ENCODE peak calls at places on chromosomes 3 and 15, in five cellular contexts. One of them, this sample, is unnamed.

GRCh38 chr15:101357333-101357732 is 62.3 kb upstream of the SNRPA1 start:
- DNase-seq in astrocyte of the spinal cord: no peak
- DNase-seq in foreskin fibroblast: no peak
- DNase-seq in lower lobe of right lung: no peak
- DNase-seq in esophagus squamous epithelium: no peak
- DNase-seq in this sample: no peak

GRCh38 chr3:117439812-117440211 is 730.2 kb downstream of the TUSC7 start:
- DNase-seq in astrocyte of the spinal cord: peak
- DNase-seq in foreskin fibroblast: peak
- DNase-seq in lower lobe of right lung: no peak
- DNase-seq in esophagus squamous epithelium: no peak
- DNase-seq in this sample: no peak

GRCh38 chr15:77546050-77546501 is 86.6 kb downstream of the LINGO1 start:
- DNase-seq in astrocyte of the spinal cord: peak
- DNase-seq in foreskin fibroblast: peak
- DNase-seq in lower lobe of right lung: no peak
- DNase-seq in esophagus squamous epithelium: no peak
- DNase-seq in this sample: no peak

GRCh38 chr15:96358795-96359190 is 28.3 kb downstream of the NR2F2 start:
- DNase-seq in astrocyte of the spinal cord: no peak
- DNase-seq in foreskin fibroblast: no peak
- DNase-seq in lower lobe of right lung: no peak
- DNase-seq in esophagus squamous epithelium: no peak
- DNase-seq in this sample: no peak

GRCh38 chr3:177055557-177056290 is 141.6 kb downstream of the TBL1XR1 start:
- DNase-seq in astrocyte of the spinal cord: no peak
- DNase-seq in foreskin fibroblast: no peak
- DNase-seq in lower lobe of right lung: no peak
- DNase-seq in esophagus squamous epithelium: no peak
- DNase-seq in this sample: no peak

GRCh38 chr15:52139599-52140462 is 27.3 kb upstream of the BCL2L10 start:
- DNase-seq in astrocyte of the spinal cord: peak
- DNase-seq in foreskin fibroblast: peak
- DNase-seq in lower lobe of right lung: peak
- DNase-seq in esophagus squamous epithelium: no peak
- DNase-seq in this sample: peak

GRCh38 chr3:177470200-177470941 is 273.1 kb upstream of the TBL1XR1 start:
- DNase-seq in astrocyte of the spinal cord: peak
- DNase-seq in foreskin fibroblast: no peak
- DNase-seq in lower lobe of right lung: no peak
- DNase-seq in esophagus squamous epithelium: no peak
- DNase-seq in this sample: no peak

GRCh38 chr15:90101130-90101968 is 919 bp downstream of the IDH2 start:
- DNase-seq in astrocyte of the spinal cord: no peak
- DNase-seq in foreskin fibroblast: no peak
- DNase-seq in lower lobe of right lung: peak
- DNase-seq in esophagus squamous epithelium: no peak
- DNase-seq in this sample: no peak

GRCh38 chr15:83734487-83734886 is 80.6 kb downstream of the ADAMTSL3 start:
- DNase-seq in astrocyte of the spinal cord: no peak
- DNase-seq in foreskin fibroblast: no peak
- DNase-seq in lower lobe of right lung: no peak
- DNase-seq in esophagus squamous epithelium: no peak
- DNase-seq in this sample: no peak

GRCh38 chr15:90829942-90830440 is 38.4 kb upstream of the FURIN start:
- DNase-seq in astrocyte of the spinal cord: no peak
- DNase-seq in foreskin fibroblast: no peak
- DNase-seq in lower lobe of right lung: peak
- DNase-seq in esophagus squamous epithelium: no peak
- DNase-seq in this sample: no peak

GRCh38 chr3:194134231-194134756 is 1.7 kb upstream of the HES1 start:
- DNase-seq in astrocyte of the spinal cord: no peak
- DNase-seq in foreskin fibroblast: peak
- DNase-seq in lower lobe of right lung: peak
- DNase-seq in esophagus squamous epithelium: no peak
- DNase-seq in this sample: no peak

GRCh38 chr3:141448606-141449216 is 38.1 kb upstream of the RASA2 start:
- DNase-seq in astrocyte of the spinal cord: peak
- DNase-seq in foreskin fibroblast: no peak
- DNase-seq in lower lobe of right lung: no peak
- DNase-seq in esophagus squamous epithelium: no peak
- DNase-seq in this sample: no peak

GRCh38 chr3:5126586-5126985 is 4.5 kb downstream of the ARL8B start:
- DNase-seq in astrocyte of the spinal cord: no peak
- DNase-seq in foreskin fibroblast: peak
- DNase-seq in lower lobe of right lung: no peak
- DNase-seq in esophagus squamous epithelium: no peak
- DNase-seq in this sample: no peak

GRCh38 chr3:124962403-124962940 is 27.9 kb upstream of the MUC13 start:
- DNase-seq in astrocyte of the spinal cord: no peak
- DNase-seq in foreskin fibroblast: peak
- DNase-seq in lower lobe of right lung: no peak
- DNase-seq in esophagus squamous epithelium: no peak
- DNase-seq in this sample: no peak

GRCh38 chr3:197599089-197599765 is 43.5 kb upstream of the BDH1 start:
- DNase-seq in astrocyte of the spinal cord: peak
- DNase-seq in foreskin fibroblast: peak
- DNase-seq in lower lobe of right lung: peak
- DNase-seq in esophagus squamous epithelium: no peak
- DNase-seq in this sample: peak

GRCh38 chr15:68697711-68698690 is 119.2 kb downstream of the CORO2B start:
- DNase-seq in astrocyte of the spinal cord: no peak
- DNase-seq in foreskin fibroblast: no peak
- DNase-seq in lower lobe of right lung: no peak
- DNase-seq in esophagus squamous epithelium: no peak
- DNase-seq in this sample: no peak

GRCh38 chr15:101425787-101426365 is 63.6 kb downstream of the PCSK6 start:
- DNase-seq in astrocyte of the spinal cord: no peak
- DNase-seq in foreskin fibroblast: no peak
- DNase-seq in lower lobe of right lung: no peak
- DNase-seq in esophagus squamous epithelium: no peak
- DNase-seq in this sample: no peak

GRCh38 chr3:179872842-179873241 is 163.9 kb downstream of the PEX5L start:
- DNase-seq in astrocyte of the spinal cord: no peak
- DNase-seq in foreskin fibroblast: no peak
- DNase-seq in lower lobe of right lung: no peak
- DNase-seq in esophagus squamous epithelium: no peak
- DNase-seq in this sample: no peak

GRCh38 chr15:76932090-76932966 is 779 bp downstream of the RCN2 start:
- DNase-seq in astrocyte of the spinal cord: peak
- DNase-seq in foreskin fibroblast: no peak
- DNase-seq in lower lobe of right lung: no peak
- DNase-seq in esophagus squamous epithelium: no peak
- DNase-seq in this sample: no peak

GRCh38 chr15:76976572-76977270 is 18.2 kb upstream of the PSTPIP1 start:
- DNase-seq in astrocyte of the spinal cord: no peak
- DNase-seq in foreskin fibroblast: no peak
- DNase-seq in lower lobe of right lung: no peak
- DNase-seq in esophagus squamous epithelium: no peak
- DNase-seq in this sample: no peak

GRCh38 chr3:99410789-99411311 is 227.5 kb upstream of the COL8A1 start:
- DNase-seq in astrocyte of the spinal cord: peak
- DNase-seq in foreskin fibroblast: peak
- DNase-seq in lower lobe of right lung: no peak
- DNase-seq in esophagus squamous epithelium: no peak
- DNase-seq in this sample: peak

GRCh38 chr3:149368201-149368849 is 9.1 kb downstream of the TM4SF1 start:
- DNase-seq in astrocyte of the spinal cord: no peak
- DNase-seq in foreskin fibroblast: no peak
- DNase-seq in lower lobe of right lung: no peak
- DNase-seq in esophagus squamous epithelium: no peak
- DNase-seq in this sample: no peak

GRCh38 chr3:15291589-15292541 is 40.5 kb downstream of the SH3BP5 start:
- DNase-seq in astrocyte of the spinal cord: no peak
- DNase-seq in foreskin fibroblast: no peak
- DNase-seq in lower lobe of right lung: no peak
- DNase-seq in esophagus squamous epithelium: no peak
- DNase-seq in this sample: no peak

GRCh38 chr3:112038863-112039262 is 4.3 kb downstream of the TMPRSS7 start:
- DNase-seq in astrocyte of the spinal cord: no peak
- DNase-seq in foreskin fibroblast: no peak
- DNase-seq in lower lobe of right lung: no peak
- DNase-seq in esophagus squamous epithelium: no peak
- DNase-seq in this sample: no peak

GRCh38 chr15:57652481-57652880 is 54.0 kb upstream of the POLR2M start:
- DNase-seq in astrocyte of the spinal cord: no peak
- DNase-seq in foreskin fibroblast: no peak
- DNase-seq in lower lobe of right lung: no peak
- DNase-seq in esophagus squamous epithelium: no peak
- DNase-seq in this sample: no peak

GRCh38 chr15:25245801-25246622 is 192.8 kb downstream of the UBE3A start:
- DNase-seq in astrocyte of the spinal cord: no peak
- DNase-seq in foreskin fibroblast: no peak
- DNase-seq in lower lobe of right lung: peak
- DNase-seq in esophagus squamous epithelium: no peak
- DNase-seq in this sample: no peak

GRCh38 chr3:22934973-22935372 is 268.2 kb upstream of the UBE2E2 start:
- DNase-seq in astrocyte of the spinal cord: no peak
- DNase-seq in foreskin fibroblast: no peak
- DNase-seq in lower lobe of right lung: no peak
- DNase-seq in esophagus squamous epithelium: no peak
- DNase-seq in this sample: no peak

GRCh38 chr15:94780108-94780507 is 548.7 kb downstream of the MCTP2 start:
- DNase-seq in astrocyte of the spinal cord: no peak
- DNase-seq in foreskin fibroblast: no peak
- DNase-seq in lower lobe of right lung: no peak
- DNase-seq in esophagus squamous epithelium: no peak
- DNase-seq in this sample: no peak

GRCh38 chr3:11653298-11654055 is 9.8 kb upstream of the VGLL4 start:
- DNase-seq in astrocyte of the spinal cord: no peak
- DNase-seq in foreskin fibroblast: no peak
- DNase-seq in lower lobe of right lung: no peak
- DNase-seq in esophagus squamous epithelium: no peak
- DNase-seq in this sample: no peak

DNA sequence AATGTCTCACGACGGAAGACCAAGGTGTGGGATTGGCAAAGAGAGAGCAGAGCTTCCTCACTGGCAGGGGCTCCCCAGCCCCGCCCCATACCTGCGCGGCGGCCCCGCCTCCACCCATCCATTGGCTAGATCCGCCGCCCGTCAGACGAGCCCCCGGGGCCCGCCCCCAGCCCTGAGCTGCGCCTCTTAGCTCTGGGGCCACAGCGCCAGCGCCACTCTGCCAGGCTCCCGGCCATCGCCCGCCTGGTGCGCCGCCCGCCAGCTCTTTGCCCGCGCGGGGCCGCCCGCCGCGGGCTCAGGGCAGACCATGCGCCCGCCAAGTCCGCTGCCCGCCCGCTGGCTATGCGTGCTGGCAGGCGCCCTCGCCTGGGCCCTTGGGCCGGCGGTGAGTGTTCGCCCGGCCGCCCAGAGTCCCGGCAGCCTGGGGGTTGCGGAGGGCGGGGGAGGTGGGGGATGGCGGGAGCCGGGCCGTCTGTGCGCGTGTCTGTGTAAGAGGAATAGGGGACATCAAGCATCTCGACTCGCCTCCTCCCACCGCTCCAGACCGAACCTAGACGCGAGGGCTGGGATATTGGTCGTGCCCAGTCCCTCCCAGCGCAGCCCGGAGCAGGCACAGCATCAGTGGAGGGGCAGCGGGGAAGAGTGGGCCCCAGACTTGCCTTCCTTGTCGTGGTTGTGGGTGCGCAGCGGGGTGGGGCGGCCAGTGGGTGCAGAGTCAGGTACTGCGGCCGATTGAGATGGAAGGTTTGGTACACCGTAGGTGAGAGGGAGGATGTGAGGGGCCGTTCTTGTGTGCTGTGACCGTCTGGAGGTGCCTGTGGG is at the start of gene VIPR1:
- DNase-seq in astrocyte of the spinal cord: no peak
- DNase-seq in foreskin fibroblast: no peak
- DNase-seq in lower lobe of right lung: peak
- DNase-seq in esophagus squamous epithelium: peak
- DNase-seq in this sample: no peak
- H3K4me3 ChIP-seq in astrocyte of the spinal cord: peak
- H3K4me3 ChIP-seq in foreskin fibroblast: no peak
- H3K4me3 ChIP-seq in lower lobe of right lung: peak
- H3K4me3 ChIP-seq in esophagus squamous epithelium: peak
- H3K4me3 ChIP-seq in this sample: peak

GRCh38 chr3:16452265-16452664 is 61.2 kb downstream of the RFTN1 start:
- DNase-seq in astrocyte of the spinal cord: peak
- DNase-seq in foreskin fibroblast: peak
- DNase-seq in lower lobe of right lung: no peak
- DNase-seq in esophagus squamous epithelium: no peak
- DNase-seq in this sample: no peak
- H3K4me3 ChIP-seq in astrocyte of the spinal cord: no peak
- H3K4me3 ChIP-seq in foreskin fibroblast: no peak
- H3K4me3 ChIP-seq in lower lobe of right lung: no peak
- H3K4me3 ChIP-seq in esophagus squamous epithelium: no peak
- H3K4me3 ChIP-seq in this sample: no peak

DNA sequence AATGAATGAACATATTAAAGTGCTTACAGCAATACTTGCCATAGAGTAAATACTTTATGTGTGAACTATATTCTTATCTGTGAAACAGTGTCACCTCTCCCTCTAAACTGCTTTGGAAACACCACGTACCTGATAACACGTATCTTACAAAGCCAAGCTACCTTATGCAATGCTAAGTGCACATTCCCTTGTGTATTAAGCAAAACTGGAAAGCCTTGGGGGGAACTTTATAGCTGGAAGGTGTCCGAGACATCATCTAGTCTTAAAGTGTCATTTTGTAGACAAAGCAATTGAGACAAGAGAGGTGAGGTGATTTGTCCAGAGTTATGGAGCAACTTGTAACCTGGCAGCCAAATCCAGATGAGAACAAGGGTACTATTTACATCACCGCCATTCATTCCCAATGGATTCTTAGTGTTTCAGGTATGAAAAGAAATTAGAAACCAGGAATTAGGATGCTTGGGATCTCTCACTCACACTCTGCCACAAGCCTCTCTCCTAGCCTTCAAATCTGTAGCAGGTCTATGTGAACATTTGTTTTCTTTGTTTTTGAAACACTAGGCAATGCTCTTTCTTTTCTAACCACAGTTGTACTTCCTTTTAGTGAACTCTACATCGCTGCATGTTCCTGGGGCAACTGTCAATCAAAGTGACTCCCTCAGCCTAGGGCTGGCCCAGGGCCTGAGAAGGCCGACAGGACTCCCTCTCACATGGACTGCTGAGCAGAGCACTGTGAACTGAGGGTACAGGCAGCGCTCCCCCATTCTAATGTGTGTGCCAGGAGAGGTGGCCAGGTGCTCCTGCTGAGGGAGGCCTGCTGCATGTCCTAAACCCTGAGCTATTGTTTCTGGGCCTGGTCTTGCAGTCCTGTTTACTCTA is 13.9 kb upstream of the MGLL start:
- DNase-seq in astrocyte of the spinal cord: no peak
- DNase-seq in foreskin fibroblast: no peak
- DNase-seq in lower lobe of right lung: no peak
- DNase-seq in esophagus squamous epithelium: no peak
- DNase-seq in this sample: no peak
- H3K4me3 ChIP-seq in astrocyte of the spinal cord: no peak
- H3K4me3 ChIP-seq in foreskin fibroblast: no peak
- H3K4me3 ChIP-seq in lower lobe of right lung: no peak
- H3K4me3 ChIP-seq in esophagus squamous epithelium: no peak
- H3K4me3 ChIP-seq in this sample: no peak

GRCh38 chr15:81295466-81296145 is 28.3 kb downstream of the STARD5 start:
- DNase-seq in astrocyte of the spinal cord: no peak
- DNase-seq in foreskin fibroblast: no peak
- DNase-seq in lower lobe of right lung: no peak
- DNase-seq in esophagus squamous epithelium: no peak
- DNase-seq in this sample: no peak
- H3K4me3 ChIP-seq in astrocyte of the spinal cord: no peak
- H3K4me3 ChIP-seq in foreskin fibroblast: no peak
- H3K4me3 ChIP-seq in lower lobe of right lung: no peak
- H3K4me3 ChIP-seq in esophagus squamous epithelium: no peak
- H3K4me3 ChIP-seq in this sample: no peak

This sample was measured in skeletal muscle cell.